ENCODE peak calls at places on chromosome 16, in nine cellular contexts. H is pancreas, N is mammary epithelial cell, C is astrocyte of the cerebellum, S is mesothelial cell of epicardium, A is IMR-90, B is WTC11, X is GM12878, I is ovary. T is an unnamed sample.

GRCh38 chr16:89114159-89114981 is 20.7 kb downstream of the ACSF3 start:
- DNase-seq in H (no peak), N (no peak), C (no peak), S (no peak), A (no peak), B (peak; percentile 47), X (no peak), I (no peak), T (peak; percentile 52)

GRCh38 chr16:5200123-5200522 is 102.5 kb upstream of the EEF2KMT start:
- DNase-seq in H (no peak), N (no peak), C (no peak), S (no peak), A (no peak), B (no peak), X (no peak), I (no peak), T (no peak)

GRCh38 chr16:2514333-2515179 is 804 bp downstream of the ATP6V0C start:
- DNase-seq in H (no peak), N (no peak), C (no peak), S (no peak), A (no peak), B (no peak), X (no peak), I (no peak), T (peak; percentile 39)

GRCh38 chr16:66412182-66412581 is 14.9 kb upstream of the BEAN1 start:
- DNase-seq in H (no peak), N (peak; percentile 36), C (no peak), S (no peak), A (no peak), B (no peak), X (no peak), I (no peak), T (no peak)

GRCh38 chr16:14364386-14365199 is 265.5 kb downstream of the PARN start:
- DNase-seq in H (no peak), N (no peak), C (peak; percentile 86), S (no peak), A (peak; percentile 89), B (peak; percentile 30), X (no peak), I (no peak), T (no peak)

GRCh38 chr16:47037396-47037745 is 63.9 kb upstream of the DNAJA2 start:
- DNase-seq in H (peak; percentile 30), N (no peak), C (no peak), S (no peak), A (no peak), B (peak; percentile 39), X (no peak), I (peak; percentile 74), T (peak; percentile 42)

GRCh38 chr16:67110136-67110847 is 551 bp downstream of the PHAF1 start:
- DNase-seq in H (no peak), N (no peak), C (no peak), S (no peak), A (no peak), B (peak; percentile 28), X (no peak), I (no peak), T (no peak)

GRCh38 chr16:66359811-66360608 is 6.5 kb upstream of the CDH5 start:
- DNase-seq in H (no peak), N (no peak), C (no peak), S (no peak), A (no peak), B (no peak), X (no peak), I (no peak), T (no peak)

GRCh38 chr16:85426806-85427205 is 186.3 kb upstream of the GSE1 start:
- DNase-seq in H (peak; percentile 11), N (no peak), C (no peak), S (no peak), A (no peak), B (no peak), X (no peak), I (no peak), T (no peak)

GRCh38 chr16:73196670-73197069 is 148.7 kb upstream of the ZFHX3 start:
- DNase-seq in H (peak; percentile 52), N (peak; percentile 43), C (peak; percentile 35), S (no peak), A (peak; percentile 53), B (peak; percentile 73), X (peak; percentile 24), I (no peak), T (peak; percentile 81)

GRCh38 chr16:66292241-66292935 is 74.1 kb upstream of the CDH5 start:
- DNase-seq in H (no peak), N (no peak), C (no peak), S (no peak), A (no peak), B (no peak), X (no peak), I (no peak), T (peak; percentile 16)

GRCh38 chr16:71628810-71629209 is 2.8 kb downstream of the MARVELD3 start:
- DNase-seq in H (peak; percentile 30), N (peak; percentile 40), C (peak; percentile 81), S (no peak), A (no peak), B (no peak), X (no peak), I (no peak), T (no peak)

GRCh38 chr16:71627631-71628236 is 1.8 kb downstream of the MARVELD3 start:
- DNase-seq in H (peak; percentile 43), N (no peak), C (no peak), S (no peak), A (no peak), B (peak; percentile 31), X (no peak), I (no peak), T (no peak)

GRCh38 chr16:71625113-71625850 is 702 bp upstream of the MARVELD3 start:
- DNase-seq in H (no peak), N (no peak), C (no peak), S (no peak), A (no peak), B (no peak), X (no peak), I (no peak), T (no peak)

GRCh38 chr16:71626858-71627213 is 852 bp downstream of the MARVELD3 start:
- DNase-seq in H (peak; percentile 83), N (peak; percentile 35), C (no peak), S (no peak), A (no peak), B (peak; percentile 70), X (no peak), I (peak; percentile 26), T (peak; percentile 76)

GRCh38 chr16:71626018-71626857 is at the start of gene MARVELD3:
- DNase-seq in H (peak; percentile 87), N (peak; percentile 71), C (no peak), S (peak; percentile 74), A (no peak), B (peak; percentile 97), X (no peak), I (peak; percentile 29), T (peak; percentile 94)
- TF ChIP-seq CTCF in H (no peak), N (no peak), C (no peak), S (no peak), A (no peak), B (no peak), X (no peak), I (no peak), T (peak; percentile 39)

DNA sequence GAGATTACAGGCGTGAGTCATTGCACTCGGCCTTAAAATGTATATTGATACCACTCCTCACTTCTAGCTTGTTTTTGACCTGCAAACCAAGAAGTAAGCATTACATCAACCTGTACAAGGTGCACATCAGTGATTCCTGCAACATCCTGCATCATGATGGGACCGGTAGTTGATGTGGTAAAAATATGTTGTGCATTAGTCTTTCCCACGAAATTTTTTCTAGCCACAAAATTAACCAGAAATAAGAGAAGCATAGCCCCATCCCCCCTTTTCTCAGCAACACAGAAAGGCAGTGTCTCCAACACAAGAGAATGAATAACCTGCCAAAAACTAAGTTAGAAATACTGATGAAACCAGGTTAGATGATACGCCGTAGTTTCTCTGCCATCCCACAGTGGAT is 21.1 kb upstream of the NSMCE1 start:
- DNase-seq in H (no peak), N (no peak), C (peak; percentile 26), S (no peak), A (no peak), B (no peak), X (no peak), I (no peak), T (no peak)
- TF ChIP-seq CTCF in H (no peak), N (no peak), C (no peak), S (no peak), A (no peak), B (no peak), X (no peak), I (no peak), T (no peak)

GRCh38 chr16:11916524-11917285 is 949 bp upstream of the GSPT1 start:
- DNase-seq in H (no peak), N (peak; percentile 8), C (no peak), S (no peak), A (peak; percentile 41), B (no peak), X (no peak), I (no peak), T (no peak)

GRCh38 chr16:11914210-11914758 is 1.5 kb downstream of the GSPT1 start:
- DNase-seq in H (no peak), N (peak; percentile 16), C (no peak), S (no peak), A (no peak), B (no peak), X (no peak), I (no peak), T (no peak)

GRCh38 chr16:11915644-11916523 is at the start of gene GSPT1:
- DNase-seq in H (peak; percentile 99), N (peak; percentile 98), C (peak; percentile 95), S (peak; percentile 97), A (peak; percentile 97), B (peak; percentile 99), X (peak; percentile 90), I (peak; percentile 98), T (peak; percentile 99)

GRCh38 chr16:11913425-11914079 is 2.2 kb downstream of the GSPT1 start:
- DNase-seq in H (no peak), N (peak; percentile 75), C (no peak), S (no peak), A (peak; percentile 41), B (no peak), X (no peak), I (no peak), T (no peak)

GRCh38 chr16:11914759-11915643 is 755 bp downstream of the GSPT1 start:
- DNase-seq in H (peak; percentile 40), N (peak; percentile 33), C (no peak), S (peak; percentile 27), A (peak; percentile 28), B (peak; percentile 22), X (no peak), I (no peak), T (no peak)
- TF ChIP-seq CTCF in H (no peak), N (peak; percentile 21), C (no peak), S (no peak), A (no peak), B (no peak), X (peak; percentile 7), I (no peak), T (no peak)

DNA sequence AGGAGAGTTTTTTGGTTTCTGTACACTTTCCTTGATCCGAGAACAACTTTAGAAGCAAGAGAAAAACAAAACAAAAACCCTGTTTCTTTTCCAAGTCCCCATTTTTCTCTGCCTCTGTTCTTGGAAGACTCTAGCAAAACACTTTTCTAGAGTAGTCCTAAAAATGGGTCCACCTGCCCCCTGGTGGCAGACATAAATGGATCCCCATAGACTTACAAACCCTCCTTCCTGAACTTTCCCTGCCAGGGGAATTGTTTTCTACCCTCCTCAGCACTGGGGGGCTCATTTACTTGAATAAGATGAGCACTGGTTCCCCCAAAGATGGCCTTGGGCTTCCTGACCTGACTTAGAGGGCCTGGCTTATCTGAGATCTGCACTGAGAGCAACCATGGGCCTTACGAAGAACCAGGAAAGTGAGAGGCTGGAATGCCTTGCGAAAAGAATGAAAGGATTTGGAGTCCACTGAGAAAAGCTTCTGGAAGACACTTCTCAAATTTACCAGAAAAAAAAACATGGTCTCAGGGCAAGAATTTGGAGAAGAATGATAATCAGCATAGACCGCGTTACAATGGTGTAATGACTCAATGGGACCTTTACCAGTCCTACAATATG is 48.0 kb upstream of the CDYL2 start:
- DNase-seq in H (no peak), N (peak; percentile 2), C (peak; percentile 1), S (no peak), A (peak; percentile 28), B (peak; percentile 68), X (no peak), I (no peak), T (peak; percentile 50)
- TF ChIP-seq CTCF in H (peak; percentile 20), N (peak; percentile 42), C (peak; percentile 42), S (peak; percentile 62), A (peak; percentile 27), B (peak; percentile 61), X (peak; percentile 33), I (no peak), T (peak; percentile 72)

T was measured in H9.